ENCODE peak calls at places on chromosome 14, in eight cellular contexts. X is KBM-7; I is neural crest cell; O is heart left ventricle; W is effector memory CD4-positive, alpha-beta T cell; N is GM23248; F is fibroblast of the aortic adventitia; Y is heart right ventricle. Q is an unnamed sample.

GRCh38 chr14:102408729-102409128 is 46.0 kb downstream of the TECPR2 start:
- DNase-seq in N (no peak), Y (no peak), X (no peak), O (no peak), F (peak; percentile 6), I (no peak), W (no peak), Q (no peak)

GRCh38 chr14:106491851-106492250 is 965.5 kb downstream of the TMEM121 start:
- DNase-seq in N (peak; percentile 0), I (no peak), O (no peak), W (no peak), F (no peak), X (peak; percentile 21), Y (no peak), Q (no peak)

GRCh38 chr14:69354383-69355154 is 43.5 kb downstream of the ERH start:
- DNase-seq in Y (no peak), F (no peak), X (no peak), O (no peak), W (peak; percentile 15), I (no peak), N (no peak), Q (no peak)

GRCh38 chr14:88013750-88014349 is 8.9 kb downstream of the GPR65 start:
- DNase-seq in Y (peak; percentile 23), X (peak; percentile 71), O (peak; percentile 69), N (peak; percentile 82), W (peak; percentile 11), I (peak; percentile 63), F (peak; percentile 78), Q (peak; percentile 61)

GRCh38 chr14:58808828-58809227 is 171.1 kb downstream of the DACT1 start:
- DNase-seq in F (no peak), O (no peak), N (peak; percentile 25), I (no peak), X (no peak), W (no peak), Y (no peak), Q (no peak)

GRCh38 chr14:66735853-66736252 is 227.9 kb downstream of the GPHN start:
- DNase-seq in O (no peak), W (no peak), F (no peak), N (no peak), X (no peak), I (no peak), Y (no peak), Q (no peak)

GRCh38 chr14:77707724-77708408 is at the start of the genes ALKBH1 and SLIRP:
- DNase-seq in X (peak; percentile 93), N (peak; percentile 94), O (peak; percentile 91), I (peak; percentile 78), W (peak; percentile 80), F (peak; percentile 77), Y (peak; percentile 84), Q (peak; percentile 94)

GRCh38 chr14:33026850-33027420 is 88.3 kb downstream of the NPAS3 start:
- DNase-seq in N (peak; percentile 63), I (peak; percentile 3), F (peak; percentile 8), Y (peak; percentile 10), X (no peak), O (peak; percentile 20), W (no peak), Q (peak; percentile 48)

GRCh38 chr14:43914041-43914693 is 592.9 kb downstream of the FSCB start:
- DNase-seq in X (no peak), O (peak; percentile 28), N (no peak), Y (peak; percentile 20), W (no peak), I (no peak), F (no peak), Q (peak; percentile 39)

GRCh38 chr14:91402278-91403068 is 15.1 kb downstream of the CCDC88C start:
- DNase-seq in X (peak; percentile 52), W (no peak), N (no peak), O (no peak), I (no peak), F (peak; percentile 48), Y (no peak), Q (peak; percentile 43)

GRCh38 chr14:27411021-27411420 is 813.2 kb upstream of the NOVA1 start:
- DNase-seq in W (no peak), N (no peak), X (no peak), I (no peak), F (no peak), O (no peak), Y (no peak), Q (no peak)

GRCh38 chr14:78227466-78228077 is 57.4 kb downstream of the NRXN3 start:
- DNase-seq in F (no peak), O (no peak), W (no peak), N (peak; percentile 33), X (no peak), Y (no peak), I (no peak), Q (no peak)

GRCh38 chr14:23657959-23658470 is 21.9 kb downstream of the DHRS2 start:
- DNase-seq in X (no peak), O (no peak), N (no peak), I (no peak), W (no peak), F (no peak), Y (no peak), Q (no peak)

GRCh38 chr14:23407516-23408306 is at the start of gene MYH6:
- DNase-seq in I (no peak), O (no peak), N (no peak), X (no peak), F (no peak), W (no peak), Y (no peak), Q (peak; percentile 25)

GRCh38 chr14:106883218-106883692 is 1356.9 kb downstream of the TMEM121 start:
- DNase-seq in O (no peak), X (peak; percentile 50), W (no peak), Y (peak; percentile 19), F (no peak), N (peak; percentile 43), I (no peak), Q (peak; percentile 44)

GRCh38 chr14:104282332-104283196 is 144.2 kb downstream of the KIF26A start:
- DNase-seq in W (no peak), Y (no peak), X (no peak), O (no peak), F (no peak), N (no peak), I (no peak), Q (no peak)

GRCh38 chr14:63174760-63175191 is 29.5 kb upstream of the RHOJ start:
- DNase-seq in N (peak; percentile 74), X (peak; percentile 13), W (no peak), Y (no peak), I (peak; percentile 26), O (peak; percentile 24), F (peak; percentile 96), Q (no peak)

GRCh38 chr14:62071029-62071428 is 308.8 kb downstream of the SNAPC1 start:
- DNase-seq in X (no peak), O (no peak), F (no peak), N (peak; percentile 16), Y (no peak), I (no peak), W (no peak), Q (no peak)

GRCh38 chr14:75113932-75114539 is 12.8 kb downstream of the NEK9 start:
- DNase-seq in X (no peak), F (no peak), W (no peak), I (no peak), N (no peak), O (no peak), Y (no peak), Q (no peak)

GRCh38 chr14:53310412-53310811 is 157.3 kb upstream of the DDHD1 start:
- DNase-seq in W (no peak), I (no peak), X (peak; percentile 12), F (no peak), O (no peak), Y (no peak), N (no peak), Q (no peak)

GRCh38 chr14:101008631-101009336 is 105.3 kb upstream of the RTL1 start:
- DNase-seq in Y (no peak), F (no peak), W (no peak), N (peak; percentile 32), I (no peak), X (no peak), O (no peak), Q (no peak)

GRCh38 chr14:104224516-104225281 is 86.3 kb downstream of the KIF26A start:
- DNase-seq in O (no peak), F (no peak), Y (peak; percentile 59), I (peak; percentile 49), X (peak; percentile 39), N (no peak), W (no peak), Q (peak; percentile 80)

GRCh38 chr14:28012629-28013415 is 753.8 kb upstream of the FOXG1 start:
- DNase-seq in I (peak; percentile 5), W (no peak), N (no peak), F (no peak), Y (no peak), O (no peak), X (no peak), Q (no peak)

GRCh38 chr14:101977311-101978071 is 13.1 kb downstream of the DYNC1H1 start:
- DNase-seq in Y (no peak), W (no peak), I (no peak), X (no peak), F (peak; percentile 49), O (no peak), N (peak; percentile 27), Q (no peak)

GRCh38 chr14:71498151-71498734 is 434.0 kb upstream of the RGS6 start:
- DNase-seq in N (peak; percentile 60), X (no peak), F (peak; percentile 76), Y (no peak), W (no peak), O (no peak), I (no peak), Q (no peak)

GRCh38 chr14:96362071-96362964 is 823 bp downstream of the ATG2B start:
- DNase-seq in F (peak; percentile 40), O (peak; percentile 37), X (peak; percentile 54), Y (no peak), I (no peak), N (peak; percentile 71), W (peak; percentile 36), Q (peak; percentile 36)

GRCh38 chr14:35215110-35215872 is 76.9 kb upstream of the PSMA6 start:
- DNase-seq in O (no peak), X (no peak), W (no peak), F (peak; percentile 84), I (no peak), N (peak; percentile 67), Y (no peak), Q (no peak)